ENCODE peak calls at places on chromosomes 3 and 15, in ten cellular contexts. M, C, S, U, X, Q, Y, Z, J and F are unnamed samples.

GRCh38 chr3:10933958-10934481 is 58.5 kb upstream of the SLC6A1 start:
- DNase-seq in M (no peak), C (no peak), S (no peak), U (no peak), X (no peak), Q (no peak), Y (no peak), Z (no peak), J (no peak), F (no peak)

GRCh38 chr3:52349131-52349530 is 33.0 kb downstream of the DNAH1 start:
- DNase-seq in M (no peak), C (no peak), S (no peak), U (no peak), X (no peak), Q (no peak), Y (no peak), Z (no peak), J (no peak), F (no peak)

GRCh38 chr3:194592798-194593752 is 40.1 kb downstream of the TMEM44 start:
- DNase-seq in M (no peak), C (no peak), S (peak; percentile 97), U (no peak), X (peak; percentile 29), Q (peak; percentile 62), Y (peak; percentile 89), Z (peak; percentile 91), J (no peak), F (no peak)

GRCh38 chr3:122998856-122999255 is 28.7 kb downstream of the SEMA5B start:
- DNase-seq in M (no peak), C (no peak), S (no peak), U (no peak), X (no peak), Q (no peak), Y (no peak), Z (no peak), J (no peak), F (no peak)

GRCh38 chr3:33062814-33063346 is 34.1 kb downstream of the GLB1 start:
- DNase-seq in M (no peak), C (no peak), S (no peak), U (no peak), X (no peak), Q (no peak), Y (no peak), Z (no peak), J (no peak), F (no peak)

GRCh38 chr15:39232512-39232911 is 348.4 kb upstream of the THBS1 start:
- DNase-seq in M (no peak), C (no peak), S (no peak), U (no peak), X (no peak), Q (no peak), Y (no peak), Z (no peak), J (no peak), F (no peak)

GRCh38 chr15:96053039-96054021 is 277.2 kb upstream of the NR2F2 start:
- DNase-seq in M (peak; percentile 70), C (peak; percentile 52), S (no peak), U (peak; percentile 59), X (peak; percentile 75), Q (peak; percentile 47), Y (peak; percentile 42), Z (peak; percentile 16), J (no peak), F (no peak)

GRCh38 chr3:36494461-36495109 is 114.3 kb downstream of the STAC start:
- DNase-seq in M (no peak), C (peak; percentile 43), S (no peak), U (no peak), X (no peak), Q (no peak), Y (no peak), Z (no peak), J (no peak), F (no peak)

GRCh38 chr15:70235347-70235746 is 137.6 kb upstream of the TLE3 start:
- DNase-seq in M (no peak), C (no peak), S (no peak), U (no peak), X (no peak), Q (no peak), Y (no peak), Z (no peak), J (no peak), F (no peak)

GRCh38 chr3:172726370-172726769 is 15.5 kb upstream of the NCEH1 start:
- DNase-seq in M (no peak), C (no peak), S (no peak), U (no peak), X (no peak), Q (no peak), Y (no peak), Z (no peak), J (no peak), F (no peak)

GRCh38 chr3:120637836-120638559 is 41.9 kb downstream of the NDUFB4 start:
- DNase-seq in M (no peak), C (peak; percentile 28), S (no peak), U (no peak), X (no peak), Q (no peak), Y (no peak), Z (no peak), J (no peak), F (no peak)

GRCh38 chr3:64501298-64501906 is 186.4 kb downstream of the ADAMTS9 start:
- DNase-seq in M (no peak), C (no peak), S (no peak), U (no peak), X (no peak), Q (no peak), Y (peak; percentile 35), Z (no peak), J (no peak), F (no peak)

DNA sequence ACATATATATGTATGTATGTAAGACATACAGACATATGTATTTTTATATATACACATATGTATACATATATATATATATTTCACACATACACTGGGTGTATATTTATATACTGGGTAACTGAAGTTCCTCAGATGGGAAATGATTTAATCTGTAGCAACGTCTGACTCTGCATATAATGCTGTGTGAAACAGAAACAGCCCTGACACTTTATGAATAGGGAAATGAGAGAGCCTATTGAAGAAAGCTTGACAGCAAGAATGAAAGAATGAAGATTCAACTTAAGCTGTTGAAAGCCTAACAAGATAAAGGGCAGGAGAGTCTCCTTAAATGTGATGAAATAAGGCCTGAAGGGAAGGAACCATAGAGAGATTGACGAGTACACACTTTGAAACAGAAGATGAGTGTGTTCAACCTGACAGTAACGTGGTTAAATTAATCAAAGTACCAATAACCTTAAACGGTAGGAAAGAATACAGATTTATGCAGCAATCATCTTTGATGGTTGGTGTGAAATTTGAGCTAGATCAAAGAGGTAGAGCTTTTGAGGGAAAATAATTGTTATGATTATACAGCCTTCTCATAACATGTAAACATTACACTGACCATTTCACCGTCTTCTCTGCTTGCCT is 169.9 kb downstream of the MECOM start:
- DNase-seq in M (no peak), C (no peak), S (no peak), U (no peak), X (no peak), Q (no peak), Y (no peak), Z (no peak), J (no peak), F (no peak)
- TF ChIP-seq POLR2AphosphoS5 in M (no peak), C (no peak), S (no peak), U (no peak), X (no peak), Q (no peak), Y (no peak), Z (no peak), J (no peak), F (no peak)

GRCh38 chr3:186787642-186788481 is 4.5 kb downstream of the EIF4A2 start:
- DNase-seq in M (no peak), C (no peak), S (no peak), U (no peak), X (no peak), Q (no peak), Y (no peak), Z (no peak), J (no peak), F (no peak)

GRCh38 chr3:186783731-186784515 is 546 bp downstream of the EIF4A2 start:
- DNase-seq in M (peak; percentile 66), C (peak; percentile 87), S (no peak), U (peak; percentile 87), X (peak; percentile 88), Q (peak; percentile 81), Y (peak; percentile 84), Z (no peak), J (no peak), F (peak; percentile 48)

GRCh38 chr3:186784820-186785516 is 1.6 kb downstream of the EIF4A2 start:
- DNase-seq in M (no peak), C (no peak), S (no peak), U (no peak), X (no peak), Q (no peak), Y (no peak), Z (no peak), J (no peak), F (no peak)

GRCh38 chr3:186786810-186787375 is 3.5 kb downstream of the EIF4A2 start:
- DNase-seq in M (no peak), C (no peak), S (no peak), U (no peak), X (no peak), Q (no peak), Y (no peak), Z (no peak), J (no peak), F (no peak)

GRCh38 chr3:186785517-186786018 is 2.2 kb downstream of the EIF4A2 start:
- DNase-seq in M (no peak), C (no peak), S (no peak), U (no peak), X (no peak), Q (no peak), Y (no peak), Z (no peak), J (no peak), F (no peak)
- TF ChIP-seq POLR2AphosphoS5 in M (peak; percentile 71), C (no peak), S (no peak), U (no peak), X (no peak), Q (no peak), Y (no peak), Z (peak; percentile 30), J (peak; percentile 30), F (peak; percentile 14)

GRCh38 chr15:31128919-31129768 is 27.6 kb upstream of the TRPM1 start:
- DNase-seq in M (peak; percentile 97), C (peak; percentile 71), S (peak; percentile 41), U (peak; percentile 80), X (peak; percentile 86), Q (peak; percentile 78), Y (peak; percentile 75), Z (no peak), J (no peak), F (peak; percentile 60)
- TF ChIP-seq POLR2AphosphoS5 in M (no peak), C (no peak), S (no peak), U (no peak), X (no peak), Q (no peak), Y (peak; percentile 25), Z (no peak), J (no peak), F (no peak)

DNA sequence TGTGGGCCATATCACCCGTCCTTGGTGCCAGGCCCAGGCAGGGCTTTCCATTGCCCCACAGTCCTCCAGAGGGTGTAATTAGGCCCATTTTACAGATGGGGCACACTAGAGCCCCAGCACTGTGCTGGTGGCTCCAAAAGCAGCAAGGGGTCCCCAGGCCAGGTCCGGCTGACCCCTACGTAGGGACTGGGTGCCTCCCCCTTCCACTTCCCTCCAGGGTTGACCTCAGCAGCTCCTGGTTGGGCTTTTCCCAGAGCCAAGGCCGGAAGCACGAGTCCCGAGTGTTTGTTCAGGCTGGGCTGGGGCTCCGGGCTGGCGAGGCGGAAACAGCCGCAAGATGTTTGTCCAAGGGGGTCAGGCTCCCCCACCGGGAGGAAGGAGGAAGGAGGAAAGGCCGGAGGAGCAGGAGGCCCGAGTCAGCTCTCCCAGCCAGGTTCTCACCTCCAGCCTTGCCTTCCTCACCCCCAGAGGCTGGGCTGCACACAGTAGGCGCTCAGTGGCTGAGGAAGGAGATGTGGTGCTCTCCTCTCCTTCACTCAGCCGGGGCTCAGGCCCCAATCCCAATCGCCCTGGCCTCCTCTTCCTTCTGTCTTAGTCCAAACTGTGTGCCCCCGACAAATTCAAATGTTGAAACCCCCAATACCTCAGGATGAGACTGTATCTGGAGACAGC is 17.1 kb upstream of the PLXND1 start:
- DNase-seq in M (no peak), C (peak; percentile 88), S (no peak), U (peak; percentile 76), X (peak; percentile 80), Q (peak; percentile 97), Y (no peak), Z (no peak), J (no peak), F (peak; percentile 2)
- TF ChIP-seq POLR2AphosphoS5 in M (no peak), C (peak; percentile 77), S (no peak), U (no peak), X (peak; percentile 6), Q (peak; percentile 99), Y (no peak), Z (no peak), J (no peak), F (no peak)